ENCODE peak calls at places on chromosomes 12 and 14, in four cellular contexts. One of them, this sample, is unnamed.
A peak's percentile ranks its signal among the peaks of the same experiment; 100 is the strongest.

GRCh38 chr14:44945264-44945663 is 16.5 kb downstream of the KLHL28 start:
- DNase-seq in left ventricle myocardium inferior: no peak
- DNase-seq in colonic mucosa: no peak
- DNase-seq in fibroblast of lung: peak; percentile 97
- DNase-seq in this sample: no peak

GRCh38 chr14:94598816-94599655 is 13.2 kb upstream of the SERPINA3 start:
- DNase-seq in left ventricle myocardium inferior: peak; percentile 61
- DNase-seq in fibroblast of lung: peak; percentile 99
- DNase-seq in colonic mucosa: peak; percentile 80
- DNase-seq in this sample: no peak

GRCh38 chr12:124904306-124905098 is 9.9 kb downstream of the UBC start:
- DNase-seq in left ventricle myocardium inferior: peak; percentile 83
- DNase-seq in fibroblast of lung: peak; percentile 92
- DNase-seq in colonic mucosa: peak; percentile 86
- DNase-seq in this sample: no peak

GRCh38 chr12:107748472-107748871 is 12.5 kb downstream of the PRDM4 start:
- DNase-seq in left ventricle myocardium inferior: no peak
- DNase-seq in fibroblast of lung: peak; percentile 78
- DNase-seq in colonic mucosa: no peak
- DNase-seq in this sample: no peak

GRCh38 chr12:41468756-41469155 is 280.6 kb downstream of the PDZRN4 start:
- DNase-seq in colonic mucosa: no peak
- DNase-seq in left ventricle myocardium inferior: no peak
- DNase-seq in fibroblast of lung: no peak
- DNase-seq in this sample: no peak

GRCh38 chr14:67395876-67396189 is 16.1 kb downstream of the PLEK2 start:
- DNase-seq in colonic mucosa: no peak
- DNase-seq in left ventricle myocardium inferior: no peak
- DNase-seq in fibroblast of lung: no peak
- DNase-seq in this sample: no peak

GRCh38 chr12:54560374-54560858 is 11.0 kb downstream of the PDE1B start:
- DNase-seq in left ventricle myocardium inferior: peak; percentile 90
- DNase-seq in colonic mucosa: peak; percentile 84
- DNase-seq in fibroblast of lung: peak; percentile 43
- DNase-seq in this sample: peak; percentile 81

GRCh38 chr12:104402630-104403029 is 54.1 kb upstream of the CHST11 start:
- DNase-seq in fibroblast of lung: no peak
- DNase-seq in colonic mucosa: no peak
- DNase-seq in left ventricle myocardium inferior: no peak
- DNase-seq in this sample: no peak

GRCh38 chr12:62517887-62518286 is 51.3 kb downstream of the MON2 start:
- DNase-seq in colonic mucosa: no peak
- DNase-seq in left ventricle myocardium inferior: no peak
- DNase-seq in fibroblast of lung: no peak
- DNase-seq in this sample: no peak

GRCh38 chr12:19759229-19759628 is 319.9 kb downstream of the AEBP2 start:
- DNase-seq in left ventricle myocardium inferior: no peak
- DNase-seq in fibroblast of lung: peak; percentile 92
- DNase-seq in colonic mucosa: no peak
- DNase-seq in this sample: no peak

GRCh38 chr12:56046027-56046780 is 4.5 kb downstream of the RPS26 start:
- DNase-seq in fibroblast of lung: no peak
- DNase-seq in colonic mucosa: no peak
- DNase-seq in left ventricle myocardium inferior: no peak
- DNase-seq in this sample: no peak

GRCh38 chr12:10392394-10392930 is 2.6 kb upstream of the KLRK1 start:
- DNase-seq in colonic mucosa: no peak
- DNase-seq in fibroblast of lung: peak; percentile 91
- DNase-seq in left ventricle myocardium inferior: peak; percentile 56
- DNase-seq in this sample: no peak

GRCh38 chr12:49342914-49343731 is 3.6 kb upstream of the DNAJC22 start:
- DNase-seq in fibroblast of lung: no peak
- DNase-seq in colonic mucosa: no peak
- DNase-seq in left ventricle myocardium inferior: no peak
- DNase-seq in this sample: no peak

GRCh38 chr14:51562816-51563215 is 88.9 kb upstream of the FRMD6 start:
- DNase-seq in colonic mucosa: no peak
- DNase-seq in fibroblast of lung: peak; percentile 73
- DNase-seq in left ventricle myocardium inferior: no peak
- DNase-seq in this sample: no peak

GRCh38 chr14:103015426-103015825 is 41.9 kb downstream of the CDC42BPB start:
- DNase-seq in colonic mucosa: no peak
- DNase-seq in left ventricle myocardium inferior: no peak
- DNase-seq in fibroblast of lung: no peak
- DNase-seq in this sample: no peak

GRCh38 chr12:17954788-17955187 is 135.2 kb downstream of the RERGL start:
- DNase-seq in colonic mucosa: no peak
- DNase-seq in left ventricle myocardium inferior: no peak
- DNase-seq in fibroblast of lung: no peak
- DNase-seq in this sample: no peak

GRCh38 chr14:47435331-47435965 is 240.0 kb downstream of the MDGA2 start:
- DNase-seq in left ventricle myocardium inferior: no peak
- DNase-seq in colonic mucosa: no peak
- DNase-seq in fibroblast of lung: no peak
- DNase-seq in this sample: no peak

GRCh38 chr14:56891226-56891625 is 80.9 kb upstream of the OTX2 start:
- DNase-seq in fibroblast of lung: no peak
- DNase-seq in colonic mucosa: no peak
- DNase-seq in left ventricle myocardium inferior: no peak
- DNase-seq in this sample: no peak

GRCh38 chr12:460301-461230 is 827 bp downstream of the B4GALNT3 start:
- DNase-seq in left ventricle myocardium inferior: no peak
- DNase-seq in colonic mucosa: peak; percentile 38
- DNase-seq in fibroblast of lung: peak; percentile 15
- DNase-seq in this sample: peak; percentile 17